ENCODE peak calls at places on chromosomes 12 and 14, in seven cellular contexts. I is prostate gland, G is lower lobe of right lung, H is psoas muscle, B is fibroblast of lung, Q is right lobe of liver, E is thyroid gland. M is an unnamed sample. For H3K36me3, the result is how much of the 10 kb centered on the place peaks cover.

GRCh38 chr12:65449400-65449799 is 170.9 kb downstream of the MSRB3 start:
- DNase-seq in H (no peak), E (no peak), I (no peak), Q (no peak), G (no peak), B (peak), M (no peak)

GRCh38 chr14:96676161-96676560 is 121.0 kb upstream of the VRK1 start:
- DNase-seq in H (no peak), E (no peak), Q (no peak), I (no peak), G (no peak), B (no peak), M (no peak)

GRCh38 chr14:38971258-38971921 is 131.6 kb downstream of the SEC23A start:
- DNase-seq in E (no peak), Q (no peak), B (no peak), I (no peak), G (no peak), H (no peak), M (peak)

GRCh38 chr12:89405626-89406342 is 53.5 kb upstream of the DUSP6 start:
- DNase-seq in B (no peak), Q (no peak), G (no peak), E (no peak), H (no peak), I (no peak), M (no peak)

GRCh38 chr14:67674139-67674479 is 323 bp downstream of the VTI1B start:
- DNase-seq in H (peak), I (peak), B (peak), E (peak), Q (peak), G (peak), M (peak)

GRCh38 chr14:102939820-102940561 is 17.5 kb downstream of the AMN start:
- DNase-seq in H (no peak), I (peak), E (peak), Q (peak), B (no peak), G (peak), M (no peak)

GRCh38 chr12:132669166-132669879 is 17.8 kb downstream of the POLE start:
- DNase-seq in E (no peak), H (no peak), G (no peak), B (no peak), Q (no peak), I (no peak), M (no peak)

GRCh38 chr14:96264850-96265249 is 8.8 kb downstream of the BDKRB1 start:
- DNase-seq in G (no peak), H (no peak), B (peak), E (no peak), I (no peak), Q (no peak), M (peak)

GRCh38 chr14:52068741-52069616 is at the start of gene NID2:
- DNase-seq in E (peak), Q (peak), I (peak), B (peak), H (peak), G (peak), M (peak)

GRCh38 chr14:76953196-76953945 is 75.1 kb downstream of the IRF2BPL start:
- DNase-seq in I (peak), Q (peak), B (peak), G (peak), E (peak), H (peak), M (no peak)

GRCh38 chr14:76948213-76948947 is 80.1 kb downstream of the IRF2BPL start:
- DNase-seq in B (no peak), Q (no peak), I (no peak), H (no peak), E (peak), G (peak), M (peak)

GRCh38 chr14:76948976-76949375 is 79.5 kb downstream of the IRF2BPL start:
- DNase-seq in G (no peak), I (no peak), E (no peak), H (no peak), B (no peak), Q (no peak), M (no peak)

GRCh38 chr14:76950043-76951020 is 78.2 kb downstream of the IRF2BPL start:
- DNase-seq in I (peak), G (no peak), B (peak), Q (no peak), E (peak), H (no peak), M (no peak)

GRCh38 chr14:76951149-76951548 is 77.4 kb downstream of the IRF2BPL start:
- DNase-seq in Q (no peak), G (no peak), H (no peak), I (no peak), B (peak), E (no peak), M (no peak)
- H3K27ac ChIP-seq in Q (no peak), G (no peak), H (peak), I (no peak), B (no peak), E (peak), M (no peak)

GRCh38 chr12:110245278-110245868 is 35.7 kb upstream of the ATP2A2 start:
- DNase-seq in E (no peak), H (no peak), B (no peak), G (peak), I (no peak), Q (peak), M (peak)
- TF ChIP-seq CTCF in E (peak), H (no peak), B (no peak), G (peak), I (no peak), Q (peak), M (peak)

DNA sequence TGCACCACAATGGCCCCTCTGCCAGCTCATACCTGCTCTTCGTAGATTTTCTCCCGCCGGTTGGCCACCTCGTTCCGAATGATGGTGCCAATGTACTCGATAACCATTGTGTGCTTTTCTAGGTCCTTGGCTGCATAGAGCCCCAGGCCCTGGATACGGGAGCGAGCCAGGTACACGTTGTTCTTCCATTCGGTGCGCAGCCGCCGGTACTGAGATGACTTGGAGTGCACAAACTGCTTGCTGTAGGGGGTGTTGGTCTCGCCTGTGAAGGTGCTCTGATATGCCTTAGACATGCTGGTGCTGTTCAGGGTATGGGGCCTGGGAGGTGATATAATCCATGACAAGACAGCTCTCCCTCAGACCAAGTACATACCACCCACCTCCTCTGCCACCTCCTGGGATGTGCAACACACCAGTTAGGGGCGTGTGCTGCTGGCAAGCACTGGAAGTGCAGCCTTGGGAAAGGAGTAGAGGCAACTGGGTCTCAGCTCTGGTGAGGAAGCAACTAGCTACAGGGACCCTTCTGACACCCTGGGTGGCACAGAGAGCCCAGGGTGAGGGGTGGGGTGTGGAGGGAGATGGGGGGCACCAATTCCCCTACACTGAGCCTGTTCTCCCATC is 4.1 kb upstream of the PRKAG1 start:
- DNase-seq in I (no peak), H (peak), E (no peak), G (no peak), Q (no peak), B (no peak), M (no peak)
- H3K36me3 ChIP-seq in I (under half), H (half or more), E (half or more), G (half or more), Q (under half), B (under half), M (half or more)

DNA sequence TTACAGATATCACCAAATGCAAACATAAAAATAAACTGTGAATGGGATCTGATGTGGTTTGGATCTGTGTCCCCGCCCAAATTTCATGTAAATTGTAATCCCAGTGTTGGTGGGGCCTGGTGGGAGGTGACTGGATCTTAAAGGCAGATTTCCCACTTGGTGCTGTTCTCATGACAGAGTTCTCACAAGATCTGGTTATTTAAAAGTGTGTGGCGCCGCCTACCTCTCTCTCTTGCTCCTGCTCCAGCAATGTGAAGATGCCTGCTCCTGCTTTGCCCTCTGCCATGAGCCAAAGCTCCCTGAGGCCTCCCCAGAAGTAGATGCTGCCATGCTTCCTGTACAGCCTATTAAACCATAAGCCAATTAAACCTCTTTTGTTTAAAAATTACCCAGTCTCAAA is 47.8 kb downstream of the SLC25A21 start:
- DNase-seq in B (no peak), G (no peak), E (peak), Q (no peak), I (no peak), H (no peak), M (peak)
- H3K27ac ChIP-seq in B (no peak), G (no peak), E (no peak), Q (no peak), I (no peak), H (no peak), M (no peak)

M was measured in endodermal cell.